ENCODE peak calls at places on chromosomes 5 and 9, in six cellular contexts. One of them, this sample, is unnamed.
A peak's percentile ranks its signal among the peaks of the same experiment; 100 is the strongest.

GRCh38 chr9:137139468-137140150 is 655 bp downstream of the GRIN1 start:
- ATAC-seq in A549: no peak
- ATAC-seq in HepG2: no peak
- ATAC-seq in GM12878: no peak
- ATAC-seq in K562: no peak
- ATAC-seq in upper lobe of left lung: no peak
- ATAC-seq in this sample: no peak

GRCh38 chr5:165630211-165630866 is 2124.9 kb downstream of the MAT2B start:
- ATAC-seq in upper lobe of left lung: no peak
- ATAC-seq in HepG2: peak; percentile 89
- ATAC-seq in A549: peak; percentile 99
- ATAC-seq in K562: peak; percentile 53
- ATAC-seq in GM12878: peak; percentile 98
- ATAC-seq in this sample: peak; percentile 48

GRCh38 chr9:2859776-2860379 is 16.0 kb upstream of the PUM3 start:
- ATAC-seq in A549: peak; percentile 90
- ATAC-seq in GM12878: peak; percentile 77
- ATAC-seq in HepG2: peak; percentile 88
- ATAC-seq in K562: peak; percentile 88
- ATAC-seq in upper lobe of left lung: no peak
- ATAC-seq in this sample: no peak

GRCh38 chr5:89885670-89886069 is 523.9 kb downstream of the CETN3 start:
- ATAC-seq in GM12878: no peak
- ATAC-seq in A549: no peak
- ATAC-seq in upper lobe of left lung: no peak
- ATAC-seq in K562: no peak
- ATAC-seq in HepG2: no peak
- ATAC-seq in this sample: no peak

GRCh38 chr9:21153688-21154608 is 12.3 kb upstream of the IFNW1 start:
- ATAC-seq in upper lobe of left lung: no peak
- ATAC-seq in GM12878: peak; percentile 94
- ATAC-seq in K562: no peak
- ATAC-seq in HepG2: peak; percentile 74
- ATAC-seq in A549: peak; percentile 87
- ATAC-seq in this sample: no peak

GRCh38 chr9:22009563-22009867 is 410 bp upstream of the CDKN2B start:
- ATAC-seq in GM12878: peak; percentile 57
- ATAC-seq in A549: no peak
- ATAC-seq in upper lobe of left lung: no peak
- ATAC-seq in K562: no peak
- ATAC-seq in HepG2: no peak
- ATAC-seq in this sample: no peak

GRCh38 chr5:58315794-58316193 is 144.1 kb downstream of the PLK2 start:
- ATAC-seq in GM12878: no peak
- ATAC-seq in A549: no peak
- ATAC-seq in upper lobe of left lung: no peak
- ATAC-seq in K562: no peak
- ATAC-seq in HepG2: no peak
- ATAC-seq in this sample: no peak

GRCh38 chr5:117800261-117800660 is 1188.1 kb downstream of the DTWD2 start:
- ATAC-seq in upper lobe of left lung: no peak
- ATAC-seq in A549: no peak
- ATAC-seq in K562: no peak
- ATAC-seq in HepG2: no peak
- ATAC-seq in GM12878: no peak
- ATAC-seq in this sample: no peak

GRCh38 chr5:127064253-127064652 is 9.0 kb downstream of the C5orf63 start:
- ATAC-seq in K562: no peak
- ATAC-seq in A549: no peak
- ATAC-seq in upper lobe of left lung: no peak
- ATAC-seq in HepG2: no peak
- ATAC-seq in GM12878: no peak
- ATAC-seq in this sample: no peak

GRCh38 chr5:50709471-50709870 is 43.0 kb downstream of the PARP8 start:
- ATAC-seq in HepG2: no peak
- ATAC-seq in K562: no peak
- ATAC-seq in A549: no peak
- ATAC-seq in upper lobe of left lung: no peak
- ATAC-seq in GM12878: peak; percentile 28
- ATAC-seq in this sample: no peak

GRCh38 chr5:40720071-40720470 is 35.7 kb downstream of the TTC33 start:
- ATAC-seq in K562: no peak
- ATAC-seq in HepG2: no peak
- ATAC-seq in GM12878: no peak
- ATAC-seq in A549: no peak
- ATAC-seq in upper lobe of left lung: no peak
- ATAC-seq in this sample: no peak

GRCh38 chr5:134131165-134131564 is 16.7 kb downstream of the TCF7 start:
- ATAC-seq in K562: no peak
- ATAC-seq in GM12878: no peak
- ATAC-seq in HepG2: no peak
- ATAC-seq in A549: no peak
- ATAC-seq in upper lobe of left lung: no peak
- ATAC-seq in this sample: no peak

GRCh38 chr9:120735009-120735408 is 20.7 kb upstream of the MEGF9 start:
- ATAC-seq in A549: peak; percentile 25
- ATAC-seq in HepG2: peak; percentile 4
- ATAC-seq in K562: no peak
- ATAC-seq in GM12878: no peak
- ATAC-seq in upper lobe of left lung: no peak
- ATAC-seq in this sample: peak; percentile 2

GRCh38 chr5:157384971-157385709 is 74.9 kb upstream of the NIPAL4 start:
- ATAC-seq in K562: no peak
- ATAC-seq in upper lobe of left lung: no peak
- ATAC-seq in A549: peak; percentile 92
- ATAC-seq in GM12878: no peak
- ATAC-seq in HepG2: no peak
- ATAC-seq in this sample: peak; percentile 83

GRCh38 chr5:75200776-75201175 is 35.9 kb downstream of the ANKRD31 start:
- ATAC-seq in K562: no peak
- ATAC-seq in A549: no peak
- ATAC-seq in GM12878: no peak
- ATAC-seq in upper lobe of left lung: no peak
- ATAC-seq in HepG2: no peak
- ATAC-seq in this sample: no peak
- TF ChIP-seq EP300 in K562: no peak
- TF ChIP-seq EP300 in A549: no peak
- TF ChIP-seq EP300 in GM12878: no peak
- TF ChIP-seq EP300 in upper lobe of left lung: no peak
- TF ChIP-seq EP300 in HepG2: no peak
- TF ChIP-seq EP300 in this sample: no peak

DNA sequence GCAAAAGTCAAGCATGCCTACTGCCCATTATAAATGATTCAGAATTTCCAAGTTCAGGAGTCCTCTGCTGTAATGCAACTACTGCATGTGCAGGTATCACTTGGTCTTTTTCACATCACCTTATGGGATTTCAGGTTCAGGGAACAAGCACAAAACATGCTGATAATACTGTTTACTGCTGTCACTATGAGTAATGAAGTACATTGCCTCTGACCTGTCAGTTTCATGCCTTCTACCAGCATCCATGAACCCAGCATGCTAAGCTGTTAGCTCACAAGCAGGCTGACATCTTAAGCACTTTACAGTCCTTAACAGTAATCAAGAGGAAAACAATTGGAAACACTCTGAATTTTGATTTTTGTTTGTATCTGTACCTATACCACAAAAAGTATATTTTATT is 743.8 kb downstream of the CDH12 start:
- ATAC-seq in HepG2: no peak
- ATAC-seq in A549: no peak
- ATAC-seq in GM12878: no peak
- ATAC-seq in K562: no peak
- ATAC-seq in upper lobe of left lung: no peak
- ATAC-seq in this sample: no peak
- TF ChIP-seq EP300 in HepG2: no peak
- TF ChIP-seq EP300 in A549: no peak
- TF ChIP-seq EP300 in GM12878: no peak
- TF ChIP-seq EP300 in K562: no peak
- TF ChIP-seq EP300 in upper lobe of left lung: no peak
- TF ChIP-seq EP300 in this sample: no peak

GRCh38 chr9:88527626-88528025 is 7.4 kb upstream of the NXNL2 start:
- ATAC-seq in HepG2: no peak
- ATAC-seq in A549: no peak
- ATAC-seq in upper lobe of left lung: no peak
- ATAC-seq in K562: no peak
- ATAC-seq in GM12878: no peak
- ATAC-seq in this sample: no peak
- TF ChIP-seq EP300 in HepG2: no peak
- TF ChIP-seq EP300 in A549: no peak
- TF ChIP-seq EP300 in upper lobe of left lung: no peak
- TF ChIP-seq EP300 in K562: no peak
- TF ChIP-seq EP300 in GM12878: no peak
- TF ChIP-seq EP300 in this sample: no peak

DNA sequence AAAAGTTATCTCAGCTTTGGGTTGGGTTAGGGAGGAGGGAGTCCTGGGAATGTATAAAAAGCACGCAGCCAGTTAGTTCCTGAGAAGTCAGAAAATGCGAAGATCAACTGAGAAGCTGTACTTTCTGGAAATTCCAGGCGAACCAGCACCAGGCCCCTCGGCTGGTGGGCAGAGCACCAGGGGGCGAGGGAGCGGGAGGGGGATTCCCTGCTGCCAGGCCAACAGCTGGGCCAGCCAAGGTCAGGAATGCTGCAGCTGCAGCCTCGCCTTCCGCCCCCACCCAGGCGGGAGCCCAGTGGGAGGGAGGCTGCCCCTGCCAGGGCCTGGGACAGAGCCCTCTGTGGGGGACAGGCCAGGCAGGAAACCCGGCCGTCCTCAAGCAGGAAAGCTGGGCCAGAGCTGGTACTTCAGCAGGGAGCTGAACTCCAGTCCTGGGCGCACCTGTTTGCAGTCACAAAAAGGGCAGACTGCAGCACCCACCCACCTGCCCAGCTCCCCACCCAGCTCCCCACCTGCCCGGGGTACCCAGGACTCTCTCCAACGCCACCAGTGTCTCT is 35.5 kb downstream of the VAV2 start:
- ATAC-seq in K562: no peak
- ATAC-seq in HepG2: no peak
- ATAC-seq in GM12878: peak; percentile 7
- ATAC-seq in A549: peak; percentile 45
- ATAC-seq in upper lobe of left lung: peak; percentile 46
- ATAC-seq in this sample: peak; percentile 50
- TF ChIP-seq EP300 in K562: no peak
- TF ChIP-seq EP300 in HepG2: no peak
- TF ChIP-seq EP300 in GM12878: no peak
- TF ChIP-seq EP300 in A549: no peak
- TF ChIP-seq EP300 in upper lobe of left lung: no peak
- TF ChIP-seq EP300 in this sample: no peak

DNA sequence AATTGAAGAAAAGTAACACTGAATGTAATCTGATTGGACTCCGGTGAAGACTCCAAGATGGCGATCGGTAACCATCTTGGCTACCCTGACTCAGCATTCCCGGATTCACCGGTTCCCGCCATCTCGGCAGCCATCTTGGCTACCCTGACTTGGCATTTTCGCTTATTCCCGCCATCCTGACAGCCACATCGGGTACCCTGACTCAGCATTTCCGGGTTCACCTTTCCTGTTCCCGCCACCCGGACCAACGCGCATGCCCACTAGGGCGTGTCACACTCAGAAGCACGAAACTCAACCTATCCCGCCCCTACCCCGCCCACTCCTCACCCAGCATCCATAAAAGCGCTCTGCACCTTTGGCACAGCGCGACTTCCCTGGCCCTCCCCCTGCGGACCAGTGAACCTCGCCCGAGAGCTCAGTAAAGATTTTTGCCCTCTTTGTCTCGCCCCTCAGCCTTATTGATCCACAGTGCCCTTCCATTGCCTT is 17.2 kb downstream of the SPTLC1 start:
- ATAC-seq in K562: no peak
- ATAC-seq in A549: no peak
- ATAC-seq in HepG2: no peak
- ATAC-seq in GM12878: peak; percentile 85
- ATAC-seq in upper lobe of left lung: peak; percentile 26
- ATAC-seq in this sample: peak; percentile 78
- TF ChIP-seq EP300 in K562: no peak
- TF ChIP-seq EP300 in A549: no peak
- TF ChIP-seq EP300 in HepG2: no peak
- TF ChIP-seq EP300 in GM12878: no peak
- TF ChIP-seq EP300 in upper lobe of left lung: no peak
- TF ChIP-seq EP300 in this sample: no peak

DNA sequence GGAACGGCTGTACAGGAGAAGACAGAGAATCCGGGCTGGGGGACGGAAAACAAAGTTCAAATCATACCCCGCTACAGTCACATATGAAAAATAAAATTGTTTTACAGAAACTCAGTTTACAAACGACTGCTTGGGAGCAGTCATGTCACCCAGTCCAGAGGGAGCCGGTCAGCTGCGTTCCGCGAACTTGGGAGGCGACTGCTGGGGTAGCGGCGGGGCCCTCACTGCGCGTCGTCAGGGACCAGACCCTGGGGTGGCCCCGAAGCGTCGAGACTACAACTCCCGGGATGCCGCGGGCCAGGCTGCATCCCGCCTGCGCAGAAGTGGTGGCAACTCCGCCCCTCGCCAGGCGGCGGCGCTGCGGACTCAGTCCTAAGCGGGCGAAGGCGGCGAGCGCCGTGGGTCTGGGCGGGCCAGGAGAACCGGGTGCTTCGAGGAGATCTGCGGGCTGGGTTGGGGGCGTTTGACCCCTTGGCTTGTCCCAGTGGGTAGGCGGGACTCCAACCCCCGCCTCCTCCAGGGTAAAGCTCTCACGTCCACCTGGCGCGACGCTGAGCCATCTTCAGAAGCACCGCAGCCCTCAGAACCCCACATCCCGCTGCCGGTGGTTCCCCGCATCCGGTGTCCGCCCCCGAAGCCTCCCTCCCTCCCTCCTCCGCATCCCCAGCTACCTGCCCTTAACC is 4.0 kb downstream of the SIT1 start:
- ATAC-seq in HepG2: peak; percentile 95
- ATAC-seq in upper lobe of left lung: peak; percentile 99
- ATAC-seq in K562: peak; percentile 97
- ATAC-seq in GM12878: peak; percentile 90
- ATAC-seq in A549: peak; percentile 97
- ATAC-seq in this sample: peak; percentile 94
- TF ChIP-seq EP300 in HepG2: no peak
- TF ChIP-seq EP300 in upper lobe of left lung: no peak
- TF ChIP-seq EP300 in K562: no peak
- TF ChIP-seq EP300 in GM12878: no peak
- TF ChIP-seq EP300 in A549: no peak
- TF ChIP-seq EP300 in this sample: no peak

GRCh38 chr9:86838883-86839497 is 108.3 kb downstream of the GAS1 start:
- ATAC-seq in K562: no peak
- ATAC-seq in GM12878: no peak
- ATAC-seq in HepG2: no peak
- ATAC-seq in A549: no peak
- ATAC-seq in upper lobe of left lung: no peak
- ATAC-seq in this sample: peak; percentile 83

GRCh38 chr9:86842573-86842972 is 104.7 kb downstream of the GAS1 start:
- ATAC-seq in K562: no peak
- ATAC-seq in GM12878: no peak
- ATAC-seq in HepG2: no peak
- ATAC-seq in upper lobe of left lung: no peak
- ATAC-seq in A549: no peak
- ATAC-seq in this sample: no peak

GRCh38 chr9:86839522-86839921 is 107.8 kb downstream of the GAS1 start:
- ATAC-seq in HepG2: no peak
- ATAC-seq in upper lobe of left lung: no peak
- ATAC-seq in GM12878: no peak
- ATAC-seq in A549: no peak
- ATAC-seq in K562: no peak
- ATAC-seq in this sample: no peak

GRCh38 chr9:86837345-86837744 is 110.0 kb downstream of the GAS1 start:
- ATAC-seq in GM12878: peak; percentile 71
- ATAC-seq in upper lobe of left lung: no peak
- ATAC-seq in A549: no peak
- ATAC-seq in HepG2: no peak
- ATAC-seq in K562: no peak
- ATAC-seq in this sample: no peak

GRCh38 chr9:86836797-86837196 is 110.5 kb downstream of the GAS1 start:
- ATAC-seq in upper lobe of left lung: no peak
- ATAC-seq in K562: no peak
- ATAC-seq in GM12878: peak; percentile 95
- ATAC-seq in A549: no peak
- ATAC-seq in HepG2: no peak
- ATAC-seq in this sample: no peak
- TF ChIP-seq EP300 in upper lobe of left lung: no peak
- TF ChIP-seq EP300 in K562: no peak
- TF ChIP-seq EP300 in GM12878: peak; percentile 16
- TF ChIP-seq EP300 in A549: no peak
- TF ChIP-seq EP300 in HepG2: no peak
- TF ChIP-seq EP300 in this sample: no peak